ENCODE peak calls at places on chromosome 21, in four cellular contexts. J is memory B cell, N is NCI-H2029, H is neural progenitor cell. W is an unnamed sample.

GRCh38 chr21:39073717-39074116 is 109.5 kb downstream of the PSMG1 start:
- DNase-seq in J (no peak), N (no peak), H (no peak), W (no peak)

GRCh38 chr21:39568380-39568779 is 44.4 kb upstream of the B3GALT5 start:
- DNase-seq in J (no peak), N (peak), H (no peak), W (no peak)

GRCh38 chr21:44785620-44786344 is 15.8 kb downstream of the UBE2G2 start:
- DNase-seq in J (no peak), N (peak), H (no peak), W (no peak)

GRCh38 chr21:30831194-30831765 is 1.7 kb upstream of the KRTAP7-1 start:
- DNase-seq in J (no peak), N (peak), H (peak), W (no peak)

GRCh38 chr21:36785615-36786014 is 86.7 kb downstream of the SIM2 start:
- DNase-seq in J (no peak), N (no peak), H (no peak), W (no peak)

GRCh38 chr21:41908829-41909228 is 29.7 kb upstream of the PRDM15 start:
- DNase-seq in J (no peak), N (no peak), H (no peak), W (no peak)

GRCh38 chr21:32562426-32562825 is 22.9 kb downstream of the TCP10L start:
- DNase-seq in J (no peak), N (no peak), H (peak), W (peak)

GRCh38 chr21:42627527-42628289 is 25.7 kb upstream of the PDE9A start:
- DNase-seq in J (no peak), N (peak), H (no peak), W (no peak)

GRCh38 chr21:34613679-34614442 is 1.1 kb downstream of the RCAN1 start:
- DNase-seq in J (no peak), N (no peak), H (peak), W (no peak)

GRCh38 chr21:38958940-38959685 is 153.4 kb downstream of the ETS2 start:
- DNase-seq in J (no peak), N (peak), H (no peak), W (peak)

GRCh38 chr21:17491716-17492414 is 21.0 kb upstream of the CXADR start:
- DNase-seq in J (no peak), N (no peak), H (no peak), W (no peak)

GRCh38 chr21:32423320-32423719 is 10.8 kb downstream of the EVA1C start:
- DNase-seq in J (no peak), N (no peak), H (no peak), W (no peak)

GRCh38 chr21:39332175-39332574 is 16.7 kb downstream of the HMGN1 start:
- DNase-seq in J (no peak), N (no peak), H (no peak), W (no peak)

GRCh38 chr21:38679531-38679930 is 126.2 kb upstream of the ETS2 start:
- DNase-seq in J (no peak), N (no peak), H (no peak), W (no peak)

GRCh38 chr21:45286671-45287437 is 841 bp downstream of the POFUT2 start:
- DNase-seq in J (no peak), N (no peak), H (peak), W (no peak)

GRCh38 chr21:42582422-42583149 is 68.9 kb downstream of the SLC37A1 start:
- DNase-seq in J (no peak), N (no peak), H (no peak), W (no peak)

GRCh38 chr21:21028275-21028814 is 30.1 kb downstream of the NCAM2 start:
- DNase-seq in J (no peak), N (no peak), H (no peak), W (no peak)

GRCh38 chr21:44708213-44708865 is 3.0 kb downstream of the TSPEAR start:
- DNase-seq in J (no peak), N (peak), H (peak), W (no peak)